ENCODE peak calls at places on chromosome 15, in ten cellular contexts. N is astrocyte of the spinal cord, T is transverse colon, B is upper lobe of right lung, O is neural progenitor cell, M is cardiac fibroblast, J is HCT116, C is heart left ventricle, A is psoas muscle, R is brain microvascular endothelial cell. Q is an unnamed sample.
A peak's percentile ranks its signal among the peaks of the same experiment; 100 is the strongest.

GRCh38 chr15:87267798-87268197 is 988.7 kb downstream of the NTRK3 start:
- DNase-seq in R (peak; percentile 24), A (no peak), O (no peak), B (no peak), T (no peak), C (no peak), M (peak; percentile 94), J (no peak), N (peak; percentile 89), Q (peak; percentile 88)

GRCh38 chr15:28123408-28124023 is 24.4 kb upstream of the OCA2 start:
- DNase-seq in A (peak; percentile 68), J (peak; percentile 41), T (peak; percentile 75), M (peak; percentile 80), N (peak; percentile 79), R (peak; percentile 84), O (peak; percentile 83), B (peak; percentile 73), C (peak; percentile 60), Q (no peak)

GRCh38 chr15:101296418-101297405 is 1.7 kb upstream of the SNRPA1 start:
- DNase-seq in M (peak; percentile 79), R (no peak), B (no peak), A (no peak), C (no peak), O (no peak), J (no peak), T (no peak), N (peak; percentile 9), Q (no peak)

GRCh38 chr15:37099321-37100108 is 834 bp downstream of the MEIS2 start:
- DNase-seq in A (peak; percentile 48), B (no peak), C (peak; percentile 56), M (peak; percentile 59), J (peak; percentile 16), T (no peak), O (peak; percentile 40), N (peak; percentile 53), R (no peak), Q (no peak)

GRCh38 chr15:81297147-81297572 is 26.8 kb downstream of the STARD5 start:
- DNase-seq in O (no peak), C (no peak), R (no peak), M (peak; percentile 55), A (no peak), N (no peak), B (no peak), T (peak; percentile 8), J (peak; percentile 44), Q (no peak)

GRCh38 chr15:63338170-63338569 is 43.5 kb downstream of the CA12 start:
- DNase-seq in A (no peak), R (no peak), T (no peak), M (peak; percentile 78), C (no peak), B (no peak), N (peak; percentile 87), J (no peak), O (no peak), Q (no peak)

GRCh38 chr15:79524531-79524930 is 92.4 kb downstream of the MINAR1 start:
- DNase-seq in B (no peak), O (no peak), R (no peak), T (no peak), N (no peak), C (no peak), J (no peak), A (no peak), M (no peak), Q (no peak)

GRCh38 chr15:67433495-67434099 is 87.3 kb upstream of the C15orf61 start:
- DNase-seq in R (peak; percentile 48), T (peak; percentile 37), A (no peak), B (no peak), O (peak; percentile 65), J (peak; percentile 27), N (peak; percentile 56), C (peak; percentile 31), M (peak; percentile 73), Q (no peak)

GRCh38 chr15:74621936-74622335 is 6.3 kb downstream of the CLK3 start:
- DNase-seq in A (no peak), T (no peak), M (no peak), C (no peak), J (no peak), O (peak; percentile 54), N (no peak), R (no peak), B (peak; percentile 61), Q (no peak)

GRCh38 chr15:83118968-83119367 is 11.5 kb downstream of the TM6SF1 start:
- DNase-seq in T (no peak), R (no peak), B (no peak), A (no peak), N (no peak), C (no peak), J (no peak), O (no peak), M (no peak), Q (no peak)

GRCh38 chr15:60809375-60809774 is 330.4 kb upstream of the ICE2 start:
- DNase-seq in C (no peak), A (no peak), O (no peak), M (no peak), T (no peak), J (no peak), R (no peak), N (no peak), B (no peak), Q (no peak)

GRCh38 chr15:77622212-77622941 is 10.3 kb downstream of the LINGO1 start:
- DNase-seq in A (no peak), B (no peak), N (no peak), T (no peak), J (no peak), M (no peak), R (no peak), C (no peak), O (no peak), Q (no peak)

GRCh38 chr15:80026754-80027153 is 32.7 kb upstream of the ZFAND6 start:
- DNase-seq in C (no peak), M (no peak), N (no peak), O (no peak), T (no peak), B (no peak), J (no peak), A (no peak), R (no peak), Q (no peak)

GRCh38 chr15:58146734-58147133 is 8.6 kb downstream of the AQP9 start:
- DNase-seq in M (peak; percentile 58), A (no peak), B (no peak), J (no peak), O (no peak), T (no peak), N (no peak), C (no peak), R (no peak), Q (no peak)

GRCh38 chr15:68407886-68408500 is 24.0 kb downstream of the ITGA11 start:
- DNase-seq in C (no peak), N (no peak), M (no peak), T (no peak), B (no peak), J (no peak), R (no peak), A (no peak), O (no peak), Q (no peak)

GRCh38 chr15:58918239-58918638 is 15.2 kb downstream of the SLTM start:
- DNase-seq in O (no peak), M (peak; percentile 47), J (no peak), C (no peak), B (no peak), N (no peak), R (no peak), A (no peak), T (no peak), Q (no peak)

GRCh38 chr15:99131441-99132023 is 26.7 kb downstream of the SYNM start:
- DNase-seq in M (no peak), O (no peak), N (no peak), C (no peak), R (no peak), A (peak; percentile 44), B (no peak), J (no peak), T (no peak), Q (no peak)

GRCh38 chr15:65066635-65067333 is 1.0 kb downstream of the RASL12 start:
- DNase-seq in R (no peak), C (peak; percentile 57), M (no peak), B (no peak), O (peak; percentile 45), A (no peak), J (no peak), N (no peak), T (no peak), Q (no peak)
- H3K4me3 ChIP-seq in R (no peak overlapping the region), C (peak overlapping the region; percentile 60), M (no peak overlapping the region), B (peak overlapping the region; percentile 49), O (peak overlapping the region; percentile 51), A (peak overlapping the region; percentile 65), J (no peak overlapping the region), N (no peak overlapping the region), T (peak overlapping the region; percentile 42), Q (no peak overlapping the region)

DNA sequence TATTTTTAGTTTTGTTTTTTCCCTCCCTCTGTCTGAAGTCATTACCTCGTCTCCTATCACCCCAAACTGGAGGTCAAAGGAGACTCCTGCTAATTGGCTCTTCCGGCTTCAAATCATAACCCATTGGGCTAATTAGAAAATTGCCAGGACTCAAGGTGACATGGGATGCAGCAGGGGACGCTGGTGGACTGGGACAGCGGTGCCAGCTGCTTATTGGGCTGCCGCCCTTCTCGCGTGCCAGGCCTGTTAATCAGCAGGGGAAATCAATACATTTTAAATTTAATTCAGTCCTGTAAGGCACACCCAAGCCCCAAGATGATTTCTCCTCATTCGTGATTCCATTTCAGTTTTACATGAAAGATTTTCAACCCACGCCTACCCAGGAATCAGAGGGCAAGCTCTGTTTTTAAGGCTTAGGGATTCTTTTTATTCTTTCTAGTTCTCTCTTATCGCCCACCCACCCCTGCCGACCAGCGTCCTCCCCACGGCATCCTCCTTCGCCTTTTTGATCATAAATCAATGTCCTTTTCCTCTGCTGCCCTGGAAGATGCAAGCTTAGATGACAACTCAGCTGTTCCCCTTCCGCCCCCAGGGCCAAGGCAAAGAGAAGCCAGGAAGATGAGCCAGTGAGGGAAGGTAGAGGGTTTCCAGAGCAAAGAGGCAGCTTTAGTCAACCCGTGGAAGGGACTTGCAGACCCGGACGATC is 329.6 kb downstream of the UACA start:
- DNase-seq in M (no peak), T (no peak), R (no peak), N (no peak), O (no peak), J (no peak), B (peak; percentile 12), C (no peak), A (no peak), Q (no peak)
- TF ChIP-seq CTCF in M (no peak), T (no peak), R (no peak), N (no peak), O (peak; percentile 6), J (no peak), B (no peak), C (no peak), A (no peak), Q (no peak)

GRCh38 chr15:70251246-70251990 is 153.7 kb upstream of the TLE3 start:
- DNase-seq in R (no peak), J (no peak), O (no peak), M (no peak), T (no peak), A (peak; percentile 28), C (no peak), N (no peak), B (peak; percentile 38), Q (no peak)
- H3K4me3 ChIP-seq in R (no peak overlapping the region), J (no peak overlapping the region), O (no peak overlapping the region), M (no peak overlapping the region), T (no peak overlapping the region), A (no peak overlapping the region), C (no peak overlapping the region), N (no peak overlapping the region), B (no peak overlapping the region), Q (no peak overlapping the region)

DNA sequence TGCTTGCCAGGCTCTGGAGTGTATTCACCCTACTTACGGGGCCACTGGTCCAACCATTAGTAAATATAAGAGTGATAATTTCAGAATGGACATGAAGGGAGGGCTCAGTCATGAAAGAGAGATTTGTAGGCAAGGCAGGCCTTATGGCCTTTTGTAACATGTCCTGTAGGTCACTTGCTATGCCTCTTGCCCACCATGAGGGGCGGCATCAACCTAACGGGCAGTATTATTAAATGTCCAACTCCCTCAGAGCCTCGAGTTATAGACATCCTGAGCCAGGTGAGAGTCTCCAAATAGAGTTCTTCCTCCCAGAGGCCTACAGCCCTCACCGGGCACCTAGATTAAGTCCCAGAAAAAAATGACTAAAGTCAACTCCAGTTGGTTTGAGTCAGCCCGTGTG is 30.2 kb downstream of the ONECUT1 start:
- DNase-seq in T (no peak), N (no peak), R (no peak), O (no peak), B (no peak), J (no peak), A (no peak), C (no peak), M (no peak), Q (no peak)
- TF ChIP-seq CTCF in T (no peak), N (no peak), R (no peak), O (peak; percentile 23), B (no peak), J (peak; percentile 29), A (no peak), C (no peak), M (no peak), Q (no peak)